ENCODE peak calls at places on chromosomes 16 and 17, in four cellular contexts. R, T, E and P are unnamed samples.

GRCh38 chr17:31490019-31490383 is 98.5 kb downstream of the RAB11FIP4 start:
- DNase-seq in R (no peak), T (no peak), E (no peak), P (no peak)

GRCh38 chr17:41907185-41907556 is 11.6 kb downstream of the ACLY start:
- DNase-seq in R (no peak), T (no peak), E (no peak), P (no peak)

GRCh38 chr17:58764373-58764772 is 8.7 kb downstream of the PPM1E start:
- DNase-seq in R (no peak), T (no peak), E (no peak), P (no peak)

GRCh38 chr17:2466936-2467335 is 44.8 kb downstream of the METTL16 start:
- DNase-seq in R (no peak), T (no peak), E (no peak), P (no peak)

GRCh38 chr16:1771864-1772361 is 570 bp upstream of the NME3 start:
- DNase-seq in R (peak), T (no peak), E (no peak), P (no peak)

GRCh38 chr17:42774066-42774750 is 959 bp downstream of the VPS25 start:
- DNase-seq in R (no peak), T (no peak), E (no peak), P (no peak)

GRCh38 chr16:81500833-81501521 is 56.4 kb downstream of the CMIP start:
- DNase-seq in R (no peak), T (no peak), E (no peak), P (no peak)

GRCh38 chr16:4913130-4913773 is 23.7 kb downstream of the PPL start:
- DNase-seq in R (no peak), T (no peak), E (no peak), P (no peak)

GRCh38 chr16:88533945-88534641 is 36.1 kb upstream of the ZC3H18 start:
- DNase-seq in R (peak), T (peak), E (no peak), P (peak)

GRCh38 chr17:3865166-3865565 is 19.1 kb upstream of the NCBP3 start:
- DNase-seq in R (no peak), T (no peak), E (no peak), P (no peak)

GRCh38 chr17:46782250-46782953 is 36.1 kb downstream of the WNT3 start:
- DNase-seq in R (no peak), T (no peak), E (no peak), P (peak)

GRCh38 chr17:2749784-2750181 is 331 bp upstream of the CCDC92B start:
- DNase-seq in R (peak), T (peak), E (no peak), P (peak)